ENCODE peak calls at places on chromosome 5, in nine cellular contexts. B is globus pallidus, X is HEK293T, E is AG20443, Y is epithelial cell of esophagus, U is WTC11, P is B cell, O is EL, R is T-helper 2 cell. S is an unnamed sample.

GRCh38 chr5:133287500-133287899 is 235.7 kb downstream of the HSPA4 start:
- DNase-seq in B (peak), X (peak), E (peak), Y (peak), U (no peak), P (peak), O (peak), R (peak), S (no peak)

GRCh38 chr5:146878471-146879172 is at the start of gene PPP2R2B:
- DNase-seq in B (peak), X (peak), E (peak), Y (peak), U (peak), P (no peak), O (peak), R (no peak), S (peak)

GRCh38 chr5:169772688-169773087 is 135.6 kb downstream of the DOCK2 start:
- DNase-seq in B (no peak), X (no peak), E (no peak), Y (no peak), U (no peak), P (no peak), O (peak), R (no peak), S (no peak)

GRCh38 chr5:139863855-139864558 is 68.4 kb downstream of the PSD2 start:
- DNase-seq in B (peak), X (peak), E (peak), Y (peak), U (peak), P (peak), O (peak), R (peak), S (peak)

GRCh38 chr5:123722451-123722850 is 210.5 kb downstream of the CSNK1G3 start:
- DNase-seq in B (no peak), X (no peak), E (no peak), Y (peak), U (no peak), P (no peak), O (no peak), R (no peak), S (no peak)

GRCh38 chr5:78783434-78784130 is 135.0 kb upstream of the LHFPL2 start:
- DNase-seq in B (no peak), X (no peak), E (no peak), Y (no peak), U (no peak), P (no peak), O (no peak), R (no peak), S (no peak)

GRCh38 chr5:166566725-166567124 is 1724.7 kb upstream of the WWC1 start:
- DNase-seq in B (no peak), X (no peak), E (no peak), Y (no peak), U (no peak), P (no peak), O (no peak), R (no peak), S (no peak)

GRCh38 chr5:9124071-9124470 is 421.8 kb downstream of the SEMA5A start:
- DNase-seq in B (no peak), X (no peak), E (no peak), Y (no peak), U (no peak), P (no peak), O (no peak), R (no peak), S (peak)

GRCh38 chr5:61200582-61201155 is 38.4 kb upstream of the SMIM15 start:
- DNase-seq in B (no peak), X (no peak), E (no peak), Y (no peak), U (no peak), P (no peak), O (no peak), R (no peak), S (no peak)

GRCh38 chr5:159971931-159972461 is 36.9 kb upstream of the TTC1 start:
- DNase-seq in B (no peak), X (peak), E (peak), Y (peak), U (peak), P (peak), O (no peak), R (no peak), S (peak)

GRCh38 chr5:146628950-146629349 is 113.0 kb upstream of the GPR151 start:
- DNase-seq in B (no peak), X (no peak), E (no peak), Y (no peak), U (no peak), P (no peak), O (no peak), R (no peak), S (no peak)

GRCh38 chr5:1183424-1184162 is 17.8 kb upstream of the SLC6A19 start:
- DNase-seq in B (no peak), X (no peak), E (no peak), Y (no peak), U (no peak), P (no peak), O (no peak), R (no peak), S (peak)

GRCh38 chr5:158943057-158943456 is 156.7 kb downstream of the EBF1 start:
- DNase-seq in B (no peak), X (no peak), E (peak), Y (peak), U (no peak), P (no peak), O (peak), R (no peak), S (peak)

GRCh38 chr5:150009671-150010387 is 9.3 kb downstream of the HMGXB3 start:
- DNase-seq in B (no peak), X (no peak), E (no peak), Y (no peak), U (no peak), P (no peak), O (peak), R (no peak), S (no peak)

GRCh38 chr5:54909911-54910870 is 75.2 kb downstream of the ESM1 start:
- DNase-seq in B (no peak), X (no peak), E (peak), Y (no peak), U (no peak), P (no peak), O (peak), R (no peak), S (no peak)

GRCh38 chr5:2865856-2866546 is 114.5 kb upstream of the IRX2 start:
- DNase-seq in B (no peak), X (no peak), E (no peak), Y (no peak), U (no peak), P (no peak), O (no peak), R (no peak), S (no peak)

S was measured in mucosa of gallbladder.